ENCODE peak calls at places on chromosomes 13 and 19, in seven cellular contexts. One of them, this sample, is unnamed.
A peak's percentile ranks its signal among the peaks of the same experiment; 100 is the strongest.

GRCh38 chr19:11942843-11943108 is 17.9 kb downstream of the ZNF700 start:
- DNase-seq in trophoblast cell: no peak
- DNase-seq in IMR-90: no peak
- DNase-seq in neuronal stem cell: no peak
- DNase-seq in mesenchymal stem cell: no peak
- DNase-seq in mesendoderm: peak; percentile 29
- DNase-seq in H1: no peak
- DNase-seq in this sample: no peak

GRCh38 chr13:38346764-38347163 is 2.9 kb upstream of the UFM1 start:
- DNase-seq in trophoblast cell: no peak
- DNase-seq in IMR-90: no peak
- DNase-seq in neuronal stem cell: no peak
- DNase-seq in mesenchymal stem cell: no peak
- DNase-seq in mesendoderm: no peak
- DNase-seq in H1: no peak
- DNase-seq in this sample: no peak

GRCh38 chr19:46984077-46985010 is 35.3 kb upstream of the NPAS1 start:
- DNase-seq in trophoblast cell: no peak
- DNase-seq in IMR-90: peak; percentile 50
- DNase-seq in neuronal stem cell: no peak
- DNase-seq in mesenchymal stem cell: peak; percentile 92
- DNase-seq in mesendoderm: no peak
- DNase-seq in H1: no peak
- DNase-seq in this sample: no peak

GRCh38 chr13:84588023-84588422 is 705.7 kb upstream of the SLITRK1 start:
- DNase-seq in trophoblast cell: no peak
- DNase-seq in IMR-90: no peak
- DNase-seq in neuronal stem cell: no peak
- DNase-seq in mesenchymal stem cell: peak; percentile 2
- DNase-seq in mesendoderm: no peak
- DNase-seq in H1: no peak
- DNase-seq in this sample: no peak

GRCh38 chr19:44775676-44776240 is 1.9 kb upstream of the CBLC start:
- DNase-seq in trophoblast cell: peak; percentile 64
- DNase-seq in IMR-90: no peak
- DNase-seq in neuronal stem cell: no peak
- DNase-seq in mesenchymal stem cell: no peak
- DNase-seq in mesendoderm: no peak
- DNase-seq in H1: no peak
- DNase-seq in this sample: no peak

GRCh38 chr19:7554990-7555864 is 19.7 kb downstream of the PNPLA6 start:
- DNase-seq in trophoblast cell: no peak
- DNase-seq in IMR-90: no peak
- DNase-seq in neuronal stem cell: no peak
- DNase-seq in mesenchymal stem cell: no peak
- DNase-seq in mesendoderm: peak; percentile 66
- DNase-seq in H1: peak; percentile 95
- DNase-seq in this sample: peak; percentile 90

GRCh38 chr19:33941133-33941532 is 144.5 kb downstream of the KCTD15 start:
- DNase-seq in trophoblast cell: no peak
- DNase-seq in IMR-90: no peak
- DNase-seq in neuronal stem cell: no peak
- DNase-seq in mesenchymal stem cell: no peak
- DNase-seq in mesendoderm: no peak
- DNase-seq in H1: no peak
- DNase-seq in this sample: no peak

GRCh38 chr13:96025283-96025682 is 27.9 kb downstream of the UGGT2 start:
- DNase-seq in trophoblast cell: no peak
- DNase-seq in IMR-90: no peak
- DNase-seq in neuronal stem cell: no peak
- DNase-seq in mesenchymal stem cell: no peak
- DNase-seq in mesendoderm: no peak
- DNase-seq in H1: no peak
- DNase-seq in this sample: no peak

GRCh38 chr13:102930566-102930965 is 84.7 kb downstream of the ERCC5 start:
- DNase-seq in trophoblast cell: no peak
- DNase-seq in IMR-90: no peak
- DNase-seq in neuronal stem cell: no peak
- DNase-seq in mesenchymal stem cell: no peak
- DNase-seq in mesendoderm: no peak
- DNase-seq in H1: no peak
- DNase-seq in this sample: no peak

GRCh38 chr13:111384441-111385181 is 64.2 kb downstream of the TEX29 start:
- DNase-seq in trophoblast cell: no peak
- DNase-seq in IMR-90: no peak
- DNase-seq in neuronal stem cell: no peak
- DNase-seq in mesenchymal stem cell: no peak
- DNase-seq in mesendoderm: no peak
- DNase-seq in H1: no peak
- DNase-seq in this sample: peak; percentile 14

GRCh38 chr19:38277969-38278680 is 13.8 kb downstream of the SPINT2 start:
- DNase-seq in trophoblast cell: peak; percentile 65
- DNase-seq in IMR-90: peak; percentile 35
- DNase-seq in neuronal stem cell: no peak
- DNase-seq in mesenchymal stem cell: peak; percentile 43
- DNase-seq in mesendoderm: peak; percentile 63
- DNase-seq in H1: no peak
- DNase-seq in this sample: no peak

GRCh38 chr19:42422576-42423461 is 4.4 kb downstream of the LIPE start:
- DNase-seq in trophoblast cell: no peak
- DNase-seq in IMR-90: no peak
- DNase-seq in neuronal stem cell: no peak
- DNase-seq in mesenchymal stem cell: no peak
- DNase-seq in mesendoderm: peak; percentile 42
- DNase-seq in H1: no peak
- DNase-seq in this sample: peak; percentile 45

GRCh38 chr13:113769881-113770280 is 10.9 kb downstream of the TMEM255B start:
- DNase-seq in trophoblast cell: no peak
- DNase-seq in IMR-90: no peak
- DNase-seq in neuronal stem cell: no peak
- DNase-seq in mesenchymal stem cell: no peak
- DNase-seq in mesendoderm: no peak
- DNase-seq in H1: no peak
- DNase-seq in this sample: no peak

GRCh38 chr13:42393573-42394360 is 121.8 kb downstream of the AKAP11 start:
- DNase-seq in trophoblast cell: peak; percentile 76
- DNase-seq in IMR-90: no peak
- DNase-seq in neuronal stem cell: no peak
- DNase-seq in mesenchymal stem cell: peak; percentile 18
- DNase-seq in mesendoderm: no peak
- DNase-seq in H1: no peak
- DNase-seq in this sample: no peak

GRCh38 chr19:49890349-49891311 is 6.1 kb downstream of the IL4I1 start:
- DNase-seq in trophoblast cell: peak; percentile 67
- DNase-seq in IMR-90: no peak
- DNase-seq in neuronal stem cell: peak; percentile 54
- DNase-seq in mesenchymal stem cell: no peak
- DNase-seq in mesendoderm: no peak
- DNase-seq in H1: peak; percentile 95
- DNase-seq in this sample: peak; percentile 88
- H3K27ac ChIP-seq in trophoblast cell: no peak overlapping the region
- H3K27ac ChIP-seq in IMR-90: no peak overlapping the region
- H3K27ac ChIP-seq in neuronal stem cell: no peak overlapping the region
- H3K27ac ChIP-seq in mesenchymal stem cell: no peak overlapping the region
- H3K27ac ChIP-seq in mesendoderm: no peak overlapping the region
- H3K27ac ChIP-seq in H1: no peak overlapping the region
- H3K27ac ChIP-seq in this sample: no peak overlapping the region

GRCh38 chr19:10815007-10815531 is 20.9 kb downstream of the TMED1 start:
- DNase-seq in trophoblast cell: no peak
- DNase-seq in IMR-90: no peak
- DNase-seq in neuronal stem cell: no peak
- DNase-seq in mesenchymal stem cell: no peak
- DNase-seq in mesendoderm: no peak
- DNase-seq in H1: no peak
- DNase-seq in this sample: no peak
- H3K4ac ChIP-seq in trophoblast cell: no peak overlapping the region
- H3K4ac ChIP-seq in IMR-90: peak overlapping the region; percentile 14
- H3K4ac ChIP-seq in neuronal stem cell: no peak overlapping the region
- H3K4ac ChIP-seq in mesenchymal stem cell: no peak overlapping the region
- H3K4ac ChIP-seq in mesendoderm: no peak overlapping the region
- H3K4ac ChIP-seq in H1: no peak overlapping the region
- H3K4ac ChIP-seq in this sample: no peak overlapping the region

DNA sequence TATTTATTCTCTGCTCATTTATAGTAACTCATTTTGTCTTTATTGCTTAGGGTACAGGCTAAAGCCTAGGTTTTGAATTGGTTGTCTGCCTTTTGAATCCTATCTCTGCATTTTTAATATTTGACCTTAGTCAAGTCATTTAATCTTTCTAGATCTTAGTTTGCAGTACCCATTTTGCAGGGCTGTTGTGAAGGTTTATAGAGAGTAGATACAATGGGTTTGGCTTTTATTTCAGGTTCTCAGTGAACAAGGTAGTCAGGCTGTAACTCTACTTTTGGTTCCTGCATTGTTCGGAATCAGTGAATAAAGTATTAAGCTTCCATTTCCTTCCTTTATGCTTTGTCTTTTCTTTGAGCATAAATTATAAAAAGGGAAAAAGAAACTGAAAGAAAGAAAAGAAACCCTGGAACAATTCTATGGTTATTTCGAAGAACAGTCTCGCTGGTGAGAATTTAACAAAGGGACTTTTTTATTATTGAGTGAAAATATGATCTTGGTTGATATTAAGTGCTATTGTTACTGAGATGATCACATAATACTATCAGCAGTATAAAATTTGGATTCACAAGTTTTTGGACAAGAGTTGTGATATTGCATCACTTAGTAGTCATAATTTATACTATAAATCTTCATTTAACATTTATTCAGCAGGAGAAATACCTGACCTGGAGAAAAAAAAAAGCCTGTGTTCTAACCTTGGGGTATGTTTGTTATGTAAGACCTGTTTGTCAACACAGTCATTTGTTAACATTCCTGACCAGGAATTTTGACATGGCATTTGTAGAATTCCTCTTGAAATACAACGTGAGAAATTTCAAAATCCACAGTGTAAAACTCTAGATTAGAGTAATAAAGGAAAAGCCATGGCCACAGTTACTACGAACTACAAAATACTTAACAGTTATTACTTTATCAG is 91.3 kb downstream of the ZMYM2 start:
- DNase-seq in trophoblast cell: peak; percentile 26
- DNase-seq in IMR-90: no peak
- DNase-seq in neuronal stem cell: no peak
- DNase-seq in mesenchymal stem cell: no peak
- DNase-seq in mesendoderm: peak; percentile 87
- DNase-seq in H1: no peak
- DNase-seq in this sample: no peak
- H3K27ac ChIP-seq in trophoblast cell: no peak overlapping the region
- H3K27ac ChIP-seq in IMR-90: no peak overlapping the region
- H3K27ac ChIP-seq in neuronal stem cell: no peak overlapping the region
- H3K27ac ChIP-seq in mesenchymal stem cell: no peak overlapping the region
- H3K27ac ChIP-seq in mesendoderm: no peak overlapping the region
- H3K27ac ChIP-seq in H1: no peak overlapping the region
- H3K27ac ChIP-seq in this sample: no peak overlapping the region

GRCh38 chr19:36668646-36669045 is 2.0 kb upstream of the ZNF461 start:
- DNase-seq in trophoblast cell: no peak
- DNase-seq in IMR-90: no peak
- DNase-seq in neuronal stem cell: no peak
- DNase-seq in mesenchymal stem cell: no peak
- DNase-seq in mesendoderm: no peak
- DNase-seq in H1: no peak
- DNase-seq in this sample: no peak

GRCh38 chr19:36665832-36666231 is 805 bp downstream of the ZNF461 start:
- DNase-seq in trophoblast cell: no peak
- DNase-seq in IMR-90: no peak
- DNase-seq in neuronal stem cell: no peak
- DNase-seq in mesenchymal stem cell: no peak
- DNase-seq in mesendoderm: no peak
- DNase-seq in H1: no peak
- DNase-seq in this sample: no peak
- H3K4ac ChIP-seq in trophoblast cell: no peak overlapping the region
- H3K4ac ChIP-seq in IMR-90: no peak overlapping the region
- H3K4ac ChIP-seq in neuronal stem cell: no peak overlapping the region
- H3K4ac ChIP-seq in mesenchymal stem cell: no peak overlapping the region
- H3K4ac ChIP-seq in mesendoderm: no peak overlapping the region
- H3K4ac ChIP-seq in H1: no peak overlapping the region
- H3K4ac ChIP-seq in this sample: no peak overlapping the region

GRCh38 chr19:1977116-1977515 is 36.1 kb downstream of the CSNK1G2 start:
- DNase-seq in trophoblast cell: no peak
- DNase-seq in IMR-90: no peak
- DNase-seq in neuronal stem cell: no peak
- DNase-seq in mesenchymal stem cell: no peak
- DNase-seq in mesendoderm: no peak
- DNase-seq in H1: no peak
- DNase-seq in this sample: no peak
- H3K27ac ChIP-seq in trophoblast cell: no peak overlapping the region
- H3K27ac ChIP-seq in IMR-90: no peak overlapping the region
- H3K27ac ChIP-seq in neuronal stem cell: no peak overlapping the region
- H3K27ac ChIP-seq in mesenchymal stem cell: no peak overlapping the region
- H3K27ac ChIP-seq in mesendoderm: no peak overlapping the region
- H3K27ac ChIP-seq in H1: no peak overlapping the region
- H3K27ac ChIP-seq in this sample: no peak overlapping the region

GRCh38 chr19:29532956-29533355 is 7.2 kb downstream of the VSTM2B start:
- DNase-seq in trophoblast cell: no peak
- DNase-seq in IMR-90: no peak
- DNase-seq in neuronal stem cell: no peak
- DNase-seq in mesenchymal stem cell: no peak
- DNase-seq in mesendoderm: no peak
- DNase-seq in H1: no peak
- DNase-seq in this sample: peak; percentile 7
- H3K4ac ChIP-seq in trophoblast cell: no peak overlapping the region
- H3K4ac ChIP-seq in IMR-90: no peak overlapping the region
- H3K4ac ChIP-seq in neuronal stem cell: no peak overlapping the region
- H3K4ac ChIP-seq in mesenchymal stem cell: no peak overlapping the region
- H3K4ac ChIP-seq in mesendoderm: no peak overlapping the region
- H3K4ac ChIP-seq in H1: no peak overlapping the region
- H3K4ac ChIP-seq in this sample: no peak overlapping the region

DNA sequence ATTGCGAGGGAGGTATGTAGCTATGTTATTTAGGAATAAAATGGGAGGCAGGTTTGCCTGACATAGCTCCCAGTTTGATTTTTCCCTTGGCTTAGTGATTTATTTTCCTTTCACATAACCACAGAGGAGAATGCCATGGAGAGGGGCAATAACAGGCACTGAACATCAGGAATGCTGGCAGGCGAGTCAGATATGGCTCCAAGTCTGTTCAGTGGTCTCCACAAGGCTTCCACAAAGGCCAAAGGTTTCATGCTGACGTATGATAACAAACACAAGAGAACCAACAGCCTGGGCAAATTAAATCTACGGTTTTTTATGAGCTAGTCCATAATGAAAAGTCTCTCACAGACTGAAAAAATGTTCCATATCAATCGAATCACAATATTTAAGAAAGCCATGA is 66.7 kb downstream of the SUCLA2 start:
- DNase-seq in trophoblast cell: no peak
- DNase-seq in IMR-90: no peak
- DNase-seq in neuronal stem cell: no peak
- DNase-seq in mesenchymal stem cell: no peak
- DNase-seq in mesendoderm: peak; percentile 14
- DNase-seq in H1: no peak
- DNase-seq in this sample: no peak
- H3K27ac ChIP-seq in trophoblast cell: no peak overlapping the region
- H3K27ac ChIP-seq in IMR-90: no peak overlapping the region
- H3K27ac ChIP-seq in neuronal stem cell: no peak overlapping the region
- H3K27ac ChIP-seq in mesenchymal stem cell: no peak overlapping the region
- H3K27ac ChIP-seq in mesendoderm: peak overlapping the region; percentile 29
- H3K27ac ChIP-seq in H1: peak overlapping the region; percentile 22
- H3K27ac ChIP-seq in this sample: no peak overlapping the region

This sample was measured in H9.